ENCODE peak calls at places on chromosomes 6 and 20, in seven cellular contexts. One of them, this sample, is unnamed.

GRCh38 chr6:35955521-35955920 is 34.6 kb upstream of the SRPK1 start:
- DNase-seq in PC-3: no peak
- DNase-seq in MM.1S: no peak
- DNase-seq in HCT116: no peak
- DNase-seq in mammary epithelial cell: no peak
- DNase-seq in OCI-LY7: no peak
- DNase-seq in hepatocyte: no peak
- DNase-seq in this sample: no peak

GRCh38 chr6:104207635-104208034 is 652.1 kb downstream of the HACE1 start:
- DNase-seq in mammary epithelial cell: no peak
- DNase-seq in OCI-LY7: no peak
- DNase-seq in MM.1S: no peak
- DNase-seq in HCT116: no peak
- DNase-seq in PC-3: no peak
- DNase-seq in hepatocyte: no peak
- DNase-seq in this sample: no peak

GRCh38 chr6:49401063-49401462 is 62.0 kb downstream of the MMUT start:
- DNase-seq in hepatocyte: no peak
- DNase-seq in HCT116: no peak
- DNase-seq in mammary epithelial cell: no peak
- DNase-seq in OCI-LY7: no peak
- DNase-seq in MM.1S: no peak
- DNase-seq in PC-3: peak; percentile 75
- DNase-seq in this sample: no peak

GRCh38 chr6:34664270-34664971 is 32.1 kb downstream of the ILRUN start:
- DNase-seq in mammary epithelial cell: no peak
- DNase-seq in hepatocyte: no peak
- DNase-seq in MM.1S: no peak
- DNase-seq in OCI-LY7: no peak
- DNase-seq in HCT116: no peak
- DNase-seq in PC-3: peak; percentile 9
- DNase-seq in this sample: no peak

GRCh38 chr20:47269309-47270165 is 87.0 kb downstream of the ZMYND8 start:
- DNase-seq in MM.1S: no peak
- DNase-seq in HCT116: no peak
- DNase-seq in OCI-LY7: no peak
- DNase-seq in PC-3: no peak
- DNase-seq in mammary epithelial cell: no peak
- DNase-seq in hepatocyte: no peak
- DNase-seq in this sample: no peak

GRCh38 chr20:18839507-18840247 is 26.1 kb downstream of the SCP2D1 start:
- DNase-seq in MM.1S: no peak
- DNase-seq in hepatocyte: no peak
- DNase-seq in OCI-LY7: no peak
- DNase-seq in HCT116: no peak
- DNase-seq in mammary epithelial cell: peak; percentile 4
- DNase-seq in PC-3: no peak
- DNase-seq in this sample: no peak

GRCh38 chr6:41469951-41470340 is 76.2 kb upstream of the FOXP4 start:
- DNase-seq in MM.1S: no peak
- DNase-seq in PC-3: no peak
- DNase-seq in HCT116: no peak
- DNase-seq in mammary epithelial cell: no peak
- DNase-seq in OCI-LY7: no peak
- DNase-seq in hepatocyte: peak; percentile 60
- DNase-seq in this sample: no peak

GRCh38 chr20:51400051-51400926 is 142.2 kb downstream of the NFATC2 start:
- DNase-seq in hepatocyte: no peak
- DNase-seq in mammary epithelial cell: no peak
- DNase-seq in HCT116: no peak
- DNase-seq in MM.1S: peak; percentile 93
- DNase-seq in OCI-LY7: peak; percentile 81
- DNase-seq in PC-3: no peak
- DNase-seq in this sample: no peak

GRCh38 chr6:152099816-152100618 is 292.5 kb downstream of the ESR1 start:
- DNase-seq in mammary epithelial cell: peak; percentile 51
- DNase-seq in HCT116: no peak
- DNase-seq in MM.1S: no peak
- DNase-seq in OCI-LY7: no peak
- DNase-seq in PC-3: peak; percentile 69
- DNase-seq in hepatocyte: no peak
- DNase-seq in this sample: no peak

GRCh38 chr6:79307321-79308036 is 73.0 kb upstream of the HMGN3 start:
- DNase-seq in OCI-LY7: no peak
- DNase-seq in mammary epithelial cell: peak; percentile 95
- DNase-seq in hepatocyte: peak; percentile 52
- DNase-seq in MM.1S: no peak
- DNase-seq in PC-3: peak; percentile 44
- DNase-seq in HCT116: no peak
- DNase-seq in this sample: no peak

GRCh38 chr6:3356824-3357420 is 98.2 kb downstream of the PSMG4 start:
- DNase-seq in MM.1S: no peak
- DNase-seq in PC-3: peak; percentile 77
- DNase-seq in hepatocyte: peak; percentile 49
- DNase-seq in HCT116: no peak
- DNase-seq in mammary epithelial cell: no peak
- DNase-seq in OCI-LY7: no peak
- DNase-seq in this sample: no peak

GRCh38 chr6:124002377-124003081 is 198.9 kb downstream of the NKAIN2 start:
- DNase-seq in OCI-LY7: no peak
- DNase-seq in PC-3: no peak
- DNase-seq in mammary epithelial cell: no peak
- DNase-seq in HCT116: no peak
- DNase-seq in MM.1S: peak; percentile 41
- DNase-seq in hepatocyte: peak; percentile 8
- DNase-seq in this sample: no peak

GRCh38 chr6:15763827-15764226 is 101.0 kb upstream of the DTNBP1 start:
- DNase-seq in mammary epithelial cell: no peak
- DNase-seq in hepatocyte: peak; percentile 86
- DNase-seq in OCI-LY7: no peak
- DNase-seq in MM.1S: no peak
- DNase-seq in HCT116: peak; percentile 27
- DNase-seq in PC-3: peak; percentile 17
- DNase-seq in this sample: no peak

GRCh38 chr6:167338551-167339117 is 13.7 kb downstream of the TTLL2 start:
- DNase-seq in hepatocyte: no peak
- DNase-seq in HCT116: no peak
- DNase-seq in mammary epithelial cell: no peak
- DNase-seq in PC-3: no peak
- DNase-seq in OCI-LY7: no peak
- DNase-seq in MM.1S: no peak
- DNase-seq in this sample: no peak

GRCh38 chr6:7468382-7469081 is 72.9 kb upstream of the DSP start:
- DNase-seq in MM.1S: no peak
- DNase-seq in hepatocyte: peak; percentile 63
- DNase-seq in PC-3: peak; percentile 8
- DNase-seq in OCI-LY7: no peak
- DNase-seq in mammary epithelial cell: peak; percentile 54
- DNase-seq in HCT116: peak; percentile 18
- DNase-seq in this sample: peak; percentile 94

GRCh38 chr6:113997106-113997505 is 26.2 kb upstream of the HDAC2 start:
- DNase-seq in HCT116: peak; percentile 57
- DNase-seq in MM.1S: no peak
- DNase-seq in mammary epithelial cell: peak; percentile 59
- DNase-seq in hepatocyte: no peak
- DNase-seq in PC-3: peak; percentile 85
- DNase-seq in OCI-LY7: no peak
- DNase-seq in this sample: peak; percentile 93

GRCh38 chr6:53340536-53340935 is 8.2 kb downstream of the ELOVL5 start:
- DNase-seq in mammary epithelial cell: no peak
- DNase-seq in MM.1S: no peak
- DNase-seq in PC-3: no peak
- DNase-seq in HCT116: no peak
- DNase-seq in hepatocyte: no peak
- DNase-seq in OCI-LY7: no peak
- DNase-seq in this sample: no peak

GRCh38 chr6:138378463-138378862 is 758 bp downstream of the SMIM28 start:
- DNase-seq in OCI-LY7: no peak
- DNase-seq in PC-3: no peak
- DNase-seq in hepatocyte: no peak
- DNase-seq in mammary epithelial cell: no peak
- DNase-seq in HCT116: no peak
- DNase-seq in MM.1S: no peak
- DNase-seq in this sample: no peak

DNA sequence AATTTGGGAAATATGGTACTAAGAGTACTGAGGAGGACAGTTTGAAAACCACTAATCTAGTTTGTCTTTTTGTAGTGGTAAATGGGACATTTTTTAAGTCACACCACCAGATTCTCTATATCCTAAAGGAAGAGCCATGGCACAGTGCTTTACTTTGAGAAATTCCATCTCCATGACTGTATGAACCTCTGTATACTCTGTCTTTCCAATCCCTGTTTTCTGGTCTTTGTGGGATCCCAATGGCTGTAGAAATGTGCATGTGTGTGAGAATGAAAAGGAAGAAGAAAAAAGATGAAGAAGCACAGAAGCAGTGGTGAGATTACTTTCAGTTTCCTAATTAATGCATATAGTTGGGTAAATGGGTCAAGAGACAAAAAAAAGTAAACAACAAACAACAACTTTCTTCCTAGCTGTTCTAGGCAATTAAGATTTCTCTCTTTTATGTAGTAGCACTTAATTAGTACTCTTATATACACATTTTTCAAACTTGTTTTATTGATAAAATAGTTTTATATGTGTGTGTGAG is 141.2 kb upstream of the HCRTR2 start:
- DNase-seq in OCI-LY7: no peak
- DNase-seq in MM.1S: no peak
- DNase-seq in PC-3: no peak
- DNase-seq in HCT116: no peak
- DNase-seq in mammary epithelial cell: no peak
- DNase-seq in hepatocyte: no peak
- DNase-seq in this sample: peak; percentile 34
- H2AFZ ChIP-seq in OCI-LY7: no peak overlapping the region
- H2AFZ ChIP-seq in MM.1S: no peak overlapping the region
- H2AFZ ChIP-seq in PC-3: no peak overlapping the region
- H2AFZ ChIP-seq in HCT116: no peak overlapping the region
- H2AFZ ChIP-seq in mammary epithelial cell: no peak overlapping the region
- H2AFZ ChIP-seq in hepatocyte: no peak overlapping the region
- H2AFZ ChIP-seq in this sample: no peak overlapping the region

GRCh38 chr6:129686941-129687627 is 22.9 kb downstream of the ARHGAP18 start:
- DNase-seq in HCT116: no peak
- DNase-seq in PC-3: no peak
- DNase-seq in hepatocyte: no peak
- DNase-seq in MM.1S: peak; percentile 88
- DNase-seq in mammary epithelial cell: peak; percentile 93
- DNase-seq in OCI-LY7: peak; percentile 54
- DNase-seq in this sample: peak; percentile 48
- H3K27ac ChIP-seq in HCT116: peak overlapping the region; percentile 97
- H3K27ac ChIP-seq in PC-3: no peak overlapping the region
- H3K27ac ChIP-seq in hepatocyte: no peak overlapping the region
- H3K27ac ChIP-seq in MM.1S: peak overlapping the region; percentile 100
- H3K27ac ChIP-seq in mammary epithelial cell: peak overlapping the region; percentile 59
- H3K27ac ChIP-seq in OCI-LY7: peak overlapping the region; percentile 0
- H3K27ac ChIP-seq in this sample: peak overlapping the region; percentile 60

GRCh38 chr20:59688999-59689398 is 84.7 kb downstream of the PHACTR3 start:
- DNase-seq in MM.1S: no peak
- DNase-seq in hepatocyte: no peak
- DNase-seq in HCT116: no peak
- DNase-seq in mammary epithelial cell: no peak
- DNase-seq in OCI-LY7: no peak
- DNase-seq in PC-3: no peak
- DNase-seq in this sample: no peak
- H3K9me3 ChIP-seq in MM.1S: no peaks in the 10 kb centered on the region
- H3K9me3 ChIP-seq in hepatocyte: no peaks in the 10 kb centered on the region
- H3K9me3 ChIP-seq in HCT116: no peaks in the 10 kb centered on the region
- H3K9me3 ChIP-seq in mammary epithelial cell: no peaks in the 10 kb centered on the region
- H3K9me3 ChIP-seq in OCI-LY7: no peaks in the 10 kb centered on the region
- H3K9me3 ChIP-seq in PC-3: no peaks in the 10 kb centered on the region
- H3K9me3 ChIP-seq in this sample: no peaks in the 10 kb centered on the region

GRCh38 chr6:5085638-5086293 is 625 bp downstream of the PPP1R3G start:
- DNase-seq in HCT116: no peak
- DNase-seq in hepatocyte: peak; percentile 63
- DNase-seq in PC-3: peak; percentile 42
- DNase-seq in mammary epithelial cell: peak; percentile 21
- DNase-seq in OCI-LY7: no peak
- DNase-seq in MM.1S: peak; percentile 60
- DNase-seq in this sample: peak; percentile 83
- H2AFZ ChIP-seq in HCT116: no peak overlapping the region
- H2AFZ ChIP-seq in hepatocyte: peak overlapping the region; percentile 97
- H2AFZ ChIP-seq in PC-3: peak overlapping the region; percentile 98
- H2AFZ ChIP-seq in mammary epithelial cell: peak overlapping the region; percentile 84
- H2AFZ ChIP-seq in OCI-LY7: no peak overlapping the region
- H2AFZ ChIP-seq in MM.1S: peak overlapping the region; percentile 82
- H2AFZ ChIP-seq in this sample: peak overlapping the region; percentile 86

GRCh38 chr6:128024976-128025375 is 124.1 kb upstream of the THEMIS start:
- DNase-seq in mammary epithelial cell: no peak
- DNase-seq in PC-3: no peak
- DNase-seq in hepatocyte: no peak
- DNase-seq in HCT116: no peak
- DNase-seq in OCI-LY7: no peak
- DNase-seq in MM.1S: no peak
- DNase-seq in this sample: no peak
- H3K27ac ChIP-seq in mammary epithelial cell: no peak overlapping the region
- H3K27ac ChIP-seq in PC-3: no peak overlapping the region
- H3K27ac ChIP-seq in hepatocyte: no peak overlapping the region
- H3K27ac ChIP-seq in HCT116: no peak overlapping the region
- H3K27ac ChIP-seq in OCI-LY7: no peak overlapping the region
- H3K27ac ChIP-seq in MM.1S: no peak overlapping the region
- H3K27ac ChIP-seq in this sample: no peak overlapping the region

GRCh38 chr6:168345266-168345665 is 25.7 kb upstream of the DACT2 start:
- DNase-seq in MM.1S: no peak
- DNase-seq in OCI-LY7: no peak
- DNase-seq in mammary epithelial cell: no peak
- DNase-seq in PC-3: no peak
- DNase-seq in HCT116: no peak
- DNase-seq in hepatocyte: no peak
- DNase-seq in this sample: no peak
- H3K9me3 ChIP-seq in MM.1S: no peaks in the 10 kb centered on the region
- H3K9me3 ChIP-seq in OCI-LY7: no peaks in the 10 kb centered on the region
- H3K9me3 ChIP-seq in mammary epithelial cell: peaks cover 43% of the 10 kb centered on the region
- H3K9me3 ChIP-seq in PC-3: no peaks in the 10 kb centered on the region
- H3K9me3 ChIP-seq in HCT116: no peaks in the 10 kb centered on the region
- H3K9me3 ChIP-seq in hepatocyte: no peaks in the 10 kb centered on the region
- H3K9me3 ChIP-seq in this sample: no peaks in the 10 kb centered on the region

DNA sequence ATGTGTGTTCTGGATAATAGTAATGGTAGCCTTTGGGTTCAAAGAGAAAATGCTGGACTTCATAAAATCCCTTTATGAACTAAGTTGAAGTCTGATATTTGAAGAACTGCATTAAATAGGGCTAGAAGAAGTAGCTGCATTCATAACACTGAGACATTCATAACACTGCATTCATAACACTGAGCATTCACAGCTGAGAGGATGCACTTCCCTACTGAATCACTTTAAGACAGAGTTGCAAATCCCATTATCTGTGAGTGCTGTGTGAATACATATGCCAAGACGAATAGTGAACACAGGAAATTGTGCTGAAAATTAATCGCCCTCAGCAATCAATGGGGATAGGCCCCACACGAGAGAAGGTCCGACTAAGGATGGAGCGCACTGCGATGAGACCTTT is 235.5 kb upstream of the PRDM1 start:
- DNase-seq in OCI-LY7: no peak
- DNase-seq in hepatocyte: no peak
- DNase-seq in mammary epithelial cell: no peak
- DNase-seq in MM.1S: no peak
- DNase-seq in HCT116: no peak
- DNase-seq in PC-3: no peak
- DNase-seq in this sample: no peak
- H2AFZ ChIP-seq in OCI-LY7: no peak overlapping the region
- H2AFZ ChIP-seq in hepatocyte: no peak overlapping the region
- H2AFZ ChIP-seq in mammary epithelial cell: no peak overlapping the region
- H2AFZ ChIP-seq in MM.1S: no peak overlapping the region
- H2AFZ ChIP-seq in HCT116: no peak overlapping the region
- H2AFZ ChIP-seq in PC-3: no peak overlapping the region
- H2AFZ ChIP-seq in this sample: no peak overlapping the region

GRCh38 chr20:25077610-25078169 is 4.3 kb downstream of the VSX1 start:
- DNase-seq in MM.1S: no peak
- DNase-seq in mammary epithelial cell: no peak
- DNase-seq in OCI-LY7: no peak
- DNase-seq in PC-3: no peak
- DNase-seq in hepatocyte: no peak
- DNase-seq in HCT116: no peak
- DNase-seq in this sample: no peak
- H3K27ac ChIP-seq in MM.1S: no peak overlapping the region
- H3K27ac ChIP-seq in mammary epithelial cell: no peak overlapping the region
- H3K27ac ChIP-seq in OCI-LY7: no peak overlapping the region
- H3K27ac ChIP-seq in PC-3: no peak overlapping the region
- H3K27ac ChIP-seq in hepatocyte: no peak overlapping the region
- H3K27ac ChIP-seq in HCT116: no peak overlapping the region
- H3K27ac ChIP-seq in this sample: no peak overlapping the region

This sample was measured in osteoblast.